ENCODE peak calls at places on chromosomes 16 and 17, in nine cellular contexts. Q is gastrocnemius medialis, M is left ventricle myocardium inferior, N is BE2C, V is psoas muscle, X is PC-3, B is colonic mucosa, Z is cardiac muscle cell, K is heart right ventricle. R is an unnamed sample. For H3K36me3 and H3K4me1, the result is how much of the 10 kb centered on the place peaks cover.

GRCh38 chr17:17567631-17568030 is 23.9 kb downstream of the PEMT start:
- DNase-seq in Q (peak), M (peak), N (peak), V (peak), X (no peak), B (no peak), Z (peak), K (peak), R (no peak)

GRCh38 chr17:7835818-7836595 is 2.0 kb downstream of the KDM6B start:
- DNase-seq in Q (peak), M (peak), N (peak), V (peak), X (peak), B (peak), Z (no peak), K (peak), R (peak)

GRCh38 chr17:2218426-2218825 is 85.2 kb downstream of the SMG6 start:
- DNase-seq in Q (no peak), M (no peak), N (no peak), V (no peak), X (peak), B (no peak), Z (no peak), K (no peak), R (no peak)

GRCh38 chr17:37506678-37507077 is 17.0 kb downstream of the DUSP14 start:
- DNase-seq in Q (no peak), M (no peak), N (peak), V (no peak), X (peak), B (no peak), Z (peak), K (no peak), R (no peak)

GRCh38 chr17:352421-353212 is at the start of gene RPH3AL:
- DNase-seq in Q (peak), M (no peak), N (peak), V (peak), X (peak), B (peak), Z (peak), K (peak), R (no peak)

GRCh38 chr16:13919330-13919682 is 648 bp upstream of the ERCC4 start:
- DNase-seq in Q (no peak), M (no peak), N (no peak), V (no peak), X (peak), B (peak), Z (peak), K (no peak), R (no peak)

GRCh38 chr16:49465661-49466528 is 92.3 kb downstream of the C16orf78 start:
- DNase-seq in Q (no peak), M (no peak), N (no peak), V (no peak), X (no peak), B (peak), Z (no peak), K (no peak), R (no peak)

GRCh38 chr17:45722161-45722560 is 62.0 kb upstream of the CRHR1 start:
- DNase-seq in Q (no peak), M (no peak), N (peak), V (no peak), X (peak), B (no peak), Z (peak), K (no peak), R (no peak)

GRCh38 chr16:85321856-85322271 is 209.6 kb upstream of the CIBAR2 start:
- DNase-seq in Q (peak), M (peak), N (peak), V (peak), X (no peak), B (peak), Z (peak), K (peak), R (peak)

GRCh38 chr17:49890077-49890821 is 42.4 kb upstream of the TAC4 start:
- DNase-seq in Q (no peak), M (peak), N (no peak), V (peak), X (no peak), B (no peak), Z (peak), K (peak), R (peak)

GRCh38 chr17:19013226-19013625 is 8.7 kb upstream of the FAM83G start:
- DNase-seq in Q (no peak), M (no peak), N (no peak), V (no peak), X (no peak), B (no peak), Z (no peak), K (no peak), R (no peak)

GRCh38 chr17:82356845-82357355 is 2.1 kb upstream of the TEX19 start:
- DNase-seq in Q (no peak), M (no peak), N (peak), V (no peak), X (no peak), B (no peak), Z (no peak), K (no peak), R (no peak)

DNA sequence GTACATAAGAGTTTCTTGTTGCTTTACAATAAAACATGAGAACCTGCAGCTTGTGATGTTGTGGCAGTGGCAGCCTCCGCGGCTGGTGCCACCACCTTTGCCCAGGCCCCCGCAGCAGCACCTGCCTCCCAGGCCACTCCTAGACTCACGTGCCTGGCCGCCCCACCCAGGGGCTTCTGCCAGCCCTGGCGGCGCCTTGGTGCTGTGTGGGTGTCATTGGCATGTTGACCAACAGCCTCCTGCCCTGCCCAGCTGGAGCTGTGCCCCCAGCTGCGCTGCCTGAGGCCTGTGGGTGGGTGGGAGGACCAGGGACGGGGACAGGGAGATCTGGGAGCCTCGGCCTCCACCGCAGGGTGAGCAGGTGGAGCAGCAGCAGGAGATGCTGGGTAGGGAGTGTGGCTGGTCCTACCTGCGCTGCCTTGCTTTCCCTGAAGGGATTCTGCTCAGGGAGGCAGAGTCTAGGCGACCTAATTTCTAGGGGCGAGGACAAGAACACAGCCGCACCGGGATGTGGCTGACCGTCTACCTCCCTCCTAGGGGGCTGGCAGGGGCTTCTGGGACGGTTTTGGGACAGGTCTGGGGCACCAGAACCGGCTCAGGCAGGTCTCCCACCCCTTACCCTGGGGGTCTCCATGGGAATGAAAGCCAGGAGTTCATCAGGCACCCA is 416 bp upstream of the DNASE1L2 start:
- DNase-seq in Q (no peak), M (no peak), N (no peak), V (no peak), X (no peak), B (no peak), Z (no peak), K (no peak), R (no peak)
- H3K36me3 ChIP-seq in Q (under half), M (half or more), N (under half), V (under half), X (under half), B (under half), Z (under half), K (under half), R (under half)

GRCh38 chr16:74111583-74111982 is 185.0 kb upstream of the PSMD7 start:
- DNase-seq in Q (no peak), M (no peak), N (no peak), V (no peak), X (no peak), B (no peak), Z (no peak), K (no peak), R (no peak)

DNA sequence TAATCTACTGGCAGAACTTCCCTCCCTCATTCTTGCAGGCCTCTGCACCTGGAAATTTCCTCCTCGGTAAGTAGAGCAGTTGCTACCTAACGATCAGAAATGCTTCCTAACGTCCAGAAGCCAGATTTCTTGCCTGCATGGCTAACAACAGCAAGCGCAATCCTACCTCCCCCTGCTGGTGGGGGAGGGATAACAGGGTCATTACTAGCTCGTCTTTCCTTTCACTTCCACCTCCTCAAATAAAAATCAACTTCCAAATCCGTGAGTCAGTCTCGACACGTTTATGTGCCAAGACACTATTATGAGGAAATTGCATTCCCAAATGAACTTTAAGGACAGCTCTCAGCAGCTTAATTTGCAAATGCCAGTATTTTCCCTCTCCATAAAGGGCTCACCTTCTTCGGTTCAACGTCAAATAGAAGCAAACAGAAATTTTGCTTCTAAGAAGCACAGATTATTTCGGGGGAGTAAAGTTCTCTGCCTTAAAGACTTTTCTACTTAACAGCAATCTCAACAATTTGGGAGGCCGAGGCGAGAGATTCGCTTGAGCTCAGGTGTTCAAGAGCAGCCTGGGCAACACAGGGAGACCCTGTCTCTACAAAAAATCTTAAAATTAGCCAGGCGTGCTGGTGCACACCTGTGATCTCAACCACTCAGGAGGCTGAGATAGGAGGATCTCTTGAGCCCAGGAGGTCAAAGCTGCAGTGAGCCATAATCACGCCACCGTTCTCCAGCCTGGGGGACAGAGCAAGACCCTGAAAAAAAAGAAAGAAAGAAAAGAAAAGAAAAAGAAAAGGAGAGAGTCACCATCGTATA is 188.6 kb upstream of the PSMD7 start:
- DNase-seq in Q (no peak), M (no peak), N (peak), V (no peak), X (peak), B (peak), Z (peak), K (peak), R (no peak)
- TF ChIP-seq CTCF in Q (no peak), M (peak), N (peak), V (peak), X (peak), B (peak), Z (peak), K (peak), R (no peak)

GRCh38 chr16:55508271-55508921 is 476 bp upstream of the LPCAT2 start:
- DNase-seq in Q (no peak), M (no peak), N (no peak), V (no peak), X (no peak), B (no peak), Z (no peak), K (no peak), R (no peak)

GRCh38 chr16:55508941-55509920 is at the start of gene LPCAT2:
- DNase-seq in Q (peak), M (peak), N (peak), V (peak), X (peak), B (peak), Z (peak), K (peak), R (peak)

GRCh38 chr16:55513616-55514015 is 4.7 kb downstream of the LPCAT2 start:
- DNase-seq in Q (no peak), M (no peak), N (no peak), V (no peak), X (no peak), B (no peak), Z (no peak), K (no peak), R (no peak)

GRCh38 chr16:55512941-55513340 is 4.1 kb downstream of the LPCAT2 start:
- DNase-seq in Q (no peak), M (no peak), N (no peak), V (no peak), X (no peak), B (no peak), Z (no peak), K (no peak), R (no peak)

GRCh38 chr16:55510185-55510805 is 1.4 kb downstream of the LPCAT2 start:
- DNase-seq in Q (no peak), M (no peak), N (no peak), V (no peak), X (no peak), B (no peak), Z (no peak), K (no peak), R (no peak)
- H3K4me1 ChIP-seq in Q (under half), M (under half), N (under half), V (under half), X (under half), B (under half), Z (under half), K (under half), R (under half)

DNA sequence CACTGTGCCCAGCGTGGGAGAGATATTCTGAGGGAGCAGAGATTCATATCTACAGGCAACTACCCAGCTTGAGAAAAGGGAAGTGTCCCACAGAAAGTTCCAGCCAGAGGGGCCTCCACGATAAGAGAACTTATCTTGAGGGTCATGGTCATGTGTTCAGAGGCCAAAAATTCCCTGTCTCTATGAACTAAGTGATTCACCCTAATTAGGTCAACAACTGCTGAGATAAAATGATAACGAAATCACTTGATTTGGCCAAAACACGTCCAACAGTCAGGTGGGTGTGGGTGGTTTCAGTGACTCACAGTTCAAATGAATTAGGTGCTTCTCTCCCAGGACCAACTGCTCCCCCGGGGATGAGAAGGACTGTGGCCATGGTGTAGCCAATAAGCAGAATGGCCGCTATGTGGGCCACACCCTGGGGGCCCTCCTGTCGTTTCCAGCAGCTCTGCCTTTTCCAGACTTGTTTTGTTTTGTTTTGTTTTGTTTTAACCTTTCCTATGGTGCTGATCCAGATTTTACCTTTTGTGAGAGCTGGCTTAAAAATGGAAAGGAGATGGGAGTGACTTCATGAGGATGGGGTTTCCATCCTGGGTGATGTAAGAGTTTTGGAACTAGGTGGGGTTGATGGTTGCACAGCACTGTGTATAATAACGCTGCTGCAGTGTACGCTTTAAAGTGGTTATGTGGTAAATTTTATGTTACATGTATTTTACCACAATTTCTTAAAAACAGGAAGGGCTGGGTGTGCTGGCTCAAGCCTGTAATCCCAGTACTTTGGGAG is 8.7 kb downstream of the DNAI2 start:
- DNase-seq in Q (no peak), M (no peak), N (no peak), V (no peak), X (peak), B (no peak), Z (no peak), K (no peak), R (no peak)
- H3K36me3 ChIP-seq in Q (under half), M (under half), N (under half), V (under half), X (under half), B (under half), Z (under half), K (under half), R (under half)

GRCh38 chr17:13925579-13925978 is 143.7 kb upstream of the COX10 start:
- DNase-seq in Q (no peak), M (no peak), N (no peak), V (no peak), X (peak), B (no peak), Z (no peak), K (no peak), R (no peak)
- TF ChIP-seq CTCF in Q (no peak), M (no peak), N (peak), V (no peak), X (peak), B (no peak), Z (peak), K (no peak), R (no peak)